ENCODE peak calls at places on chromosomes 5 and 9, in six cellular contexts. One of them, this sample, is unnamed.

GRCh38 chr5:177492841-177493240 is 4.6 kb downstream of the PDLIM7 start:
- ATAC-seq in right lobe of liver: no peak
- ATAC-seq in gastrocnemius medialis: no peak
- ATAC-seq in K562: no peak
- ATAC-seq in A549: no peak
- ATAC-seq in HepG2: no peak
- ATAC-seq in this sample: no peak

GRCh38 chr5:14450055-14450524 is 131.5 kb upstream of the OTULINL start:
- ATAC-seq in right lobe of liver: no peak
- ATAC-seq in gastrocnemius medialis: peak
- ATAC-seq in K562: peak
- ATAC-seq in A549: no peak
- ATAC-seq in HepG2: no peak
- ATAC-seq in this sample: peak

GRCh38 chr5:36230151-36230788 is 11.5 kb downstream of the NADK2 start:
- ATAC-seq in right lobe of liver: no peak
- ATAC-seq in gastrocnemius medialis: no peak
- ATAC-seq in K562: peak
- ATAC-seq in A549: no peak
- ATAC-seq in HepG2: no peak
- ATAC-seq in this sample: no peak

GRCh38 chr5:147234825-147235635 is at the start of gene STK32A:
- ATAC-seq in right lobe of liver: peak
- ATAC-seq in gastrocnemius medialis: no peak
- ATAC-seq in K562: no peak
- ATAC-seq in A549: peak
- ATAC-seq in HepG2: peak
- ATAC-seq in this sample: peak

GRCh38 chr9:136495401-136495800 is 12.6 kb upstream of the SEC16A start:
- ATAC-seq in right lobe of liver: no peak
- ATAC-seq in gastrocnemius medialis: no peak
- ATAC-seq in K562: no peak
- ATAC-seq in A549: no peak
- ATAC-seq in HepG2: no peak
- ATAC-seq in this sample: no peak

GRCh38 chr9:97511762-97512429 is 10.4 kb downstream of the TMOD1 start:
- ATAC-seq in right lobe of liver: no peak
- ATAC-seq in gastrocnemius medialis: no peak
- ATAC-seq in K562: no peak
- ATAC-seq in A549: peak
- ATAC-seq in HepG2: no peak
- ATAC-seq in this sample: no peak

GRCh38 chr5:111262153-111262552 is 38.0 kb downstream of the CAMK4 start:
- ATAC-seq in right lobe of liver: no peak
- ATAC-seq in gastrocnemius medialis: no peak
- ATAC-seq in K562: no peak
- ATAC-seq in A549: no peak
- ATAC-seq in HepG2: no peak
- ATAC-seq in this sample: no peak

GRCh38 chr5:154642499-154643245 is 112.5 kb upstream of the LARP1 start:
- ATAC-seq in right lobe of liver: peak
- ATAC-seq in gastrocnemius medialis: no peak
- ATAC-seq in K562: peak
- ATAC-seq in A549: peak
- ATAC-seq in HepG2: peak
- ATAC-seq in this sample: peak

GRCh38 chr5:36882250-36882649 is 5.7 kb downstream of the NIPBL start:
- ATAC-seq in right lobe of liver: no peak
- ATAC-seq in gastrocnemius medialis: no peak
- ATAC-seq in K562: peak
- ATAC-seq in A549: no peak
- ATAC-seq in HepG2: no peak
- ATAC-seq in this sample: no peak

GRCh38 chr5:38608877-38609276 is 52.4 kb upstream of the LIFR start:
- ATAC-seq in right lobe of liver: no peak
- ATAC-seq in gastrocnemius medialis: no peak
- ATAC-seq in K562: no peak
- ATAC-seq in A549: no peak
- ATAC-seq in HepG2: no peak
- ATAC-seq in this sample: no peak

GRCh38 chr5:38603691-38604090 is 47.2 kb upstream of the LIFR start:
- ATAC-seq in right lobe of liver: no peak
- ATAC-seq in gastrocnemius medialis: no peak
- ATAC-seq in K562: no peak
- ATAC-seq in A549: no peak
- ATAC-seq in HepG2: no peak
- ATAC-seq in this sample: no peak

GRCh38 chr5:38605610-38606009 is 49.2 kb upstream of the LIFR start:
- ATAC-seq in right lobe of liver: no peak
- ATAC-seq in gastrocnemius medialis: no peak
- ATAC-seq in K562: no peak
- ATAC-seq in A549: no peak
- ATAC-seq in HepG2: no peak
- ATAC-seq in this sample: no peak

GRCh38 chr5:38607396-38607795 is 51.0 kb upstream of the LIFR start:
- ATAC-seq in right lobe of liver: peak
- ATAC-seq in gastrocnemius medialis: peak
- ATAC-seq in K562: peak
- ATAC-seq in A549: peak
- ATAC-seq in HepG2: no peak
- ATAC-seq in this sample: no peak

GRCh38 chr5:38607930-38608545 is 51.6 kb upstream of the LIFR start:
- ATAC-seq in right lobe of liver: no peak
- ATAC-seq in gastrocnemius medialis: peak
- ATAC-seq in K562: peak
- ATAC-seq in A549: peak
- ATAC-seq in HepG2: no peak
- ATAC-seq in this sample: no peak
- H3K4me3 ChIP-seq in right lobe of liver: no peak
- H3K4me3 ChIP-seq in gastrocnemius medialis: no peak
- H3K4me3 ChIP-seq in K562: no peak
- H3K4me3 ChIP-seq in A549: no peak
- H3K4me3 ChIP-seq in HepG2: no peak
- H3K4me3 ChIP-seq in this sample: no peak

GRCh38 chr5:6175172-6175855 is 203.0 kb downstream of the MED10 start:
- ATAC-seq in right lobe of liver: no peak
- ATAC-seq in gastrocnemius medialis: no peak
- ATAC-seq in K562: no peak
- ATAC-seq in A549: no peak
- ATAC-seq in HepG2: no peak
- ATAC-seq in this sample: no peak
- TF ChIP-seq POLR2A in right lobe of liver: no peak
- TF ChIP-seq POLR2A in gastrocnemius medialis: no peak
- TF ChIP-seq POLR2A in K562: no peak
- TF ChIP-seq POLR2A in A549: no peak
- TF ChIP-seq POLR2A in HepG2: no peak
- TF ChIP-seq POLR2A in this sample: no peak

GRCh38 chr9:4417578-4418325 is 72.5 kb upstream of the SLC1A1 start:
- ATAC-seq in right lobe of liver: peak
- ATAC-seq in gastrocnemius medialis: no peak
- ATAC-seq in K562: no peak
- ATAC-seq in A549: no peak
- ATAC-seq in HepG2: no peak
- ATAC-seq in this sample: no peak
- H3K4me3 ChIP-seq in right lobe of liver: no peak
- H3K4me3 ChIP-seq in gastrocnemius medialis: no peak
- H3K4me3 ChIP-seq in K562: no peak
- H3K4me3 ChIP-seq in A549: no peak
- H3K4me3 ChIP-seq in HepG2: no peak
- H3K4me3 ChIP-seq in this sample: no peak

GRCh38 chr9:133791735-133792649 is 53.8 kb upstream of the SARDH start:
- ATAC-seq in right lobe of liver: no peak
- ATAC-seq in gastrocnemius medialis: no peak
- ATAC-seq in K562: no peak
- ATAC-seq in A549: no peak
- ATAC-seq in HepG2: no peak
- ATAC-seq in this sample: no peak

GRCh38 chr9:133794006-133794760 is 56.0 kb upstream of the SARDH start:
- ATAC-seq in right lobe of liver: no peak
- ATAC-seq in gastrocnemius medialis: no peak
- ATAC-seq in K562: no peak
- ATAC-seq in A549: no peak
- ATAC-seq in HepG2: no peak
- ATAC-seq in this sample: no peak

GRCh38 chr9:133793471-133793870 is 55.3 kb upstream of the SARDH start:
- ATAC-seq in right lobe of liver: no peak
- ATAC-seq in gastrocnemius medialis: no peak
- ATAC-seq in K562: no peak
- ATAC-seq in A549: no peak
- ATAC-seq in HepG2: no peak
- ATAC-seq in this sample: no peak

GRCh38 chr9:133791069-133791468 is 52.9 kb upstream of the SARDH start:
- ATAC-seq in right lobe of liver: no peak
- ATAC-seq in gastrocnemius medialis: no peak
- ATAC-seq in K562: no peak
- ATAC-seq in A549: no peak
- ATAC-seq in HepG2: no peak
- ATAC-seq in this sample: no peak

DNA sequence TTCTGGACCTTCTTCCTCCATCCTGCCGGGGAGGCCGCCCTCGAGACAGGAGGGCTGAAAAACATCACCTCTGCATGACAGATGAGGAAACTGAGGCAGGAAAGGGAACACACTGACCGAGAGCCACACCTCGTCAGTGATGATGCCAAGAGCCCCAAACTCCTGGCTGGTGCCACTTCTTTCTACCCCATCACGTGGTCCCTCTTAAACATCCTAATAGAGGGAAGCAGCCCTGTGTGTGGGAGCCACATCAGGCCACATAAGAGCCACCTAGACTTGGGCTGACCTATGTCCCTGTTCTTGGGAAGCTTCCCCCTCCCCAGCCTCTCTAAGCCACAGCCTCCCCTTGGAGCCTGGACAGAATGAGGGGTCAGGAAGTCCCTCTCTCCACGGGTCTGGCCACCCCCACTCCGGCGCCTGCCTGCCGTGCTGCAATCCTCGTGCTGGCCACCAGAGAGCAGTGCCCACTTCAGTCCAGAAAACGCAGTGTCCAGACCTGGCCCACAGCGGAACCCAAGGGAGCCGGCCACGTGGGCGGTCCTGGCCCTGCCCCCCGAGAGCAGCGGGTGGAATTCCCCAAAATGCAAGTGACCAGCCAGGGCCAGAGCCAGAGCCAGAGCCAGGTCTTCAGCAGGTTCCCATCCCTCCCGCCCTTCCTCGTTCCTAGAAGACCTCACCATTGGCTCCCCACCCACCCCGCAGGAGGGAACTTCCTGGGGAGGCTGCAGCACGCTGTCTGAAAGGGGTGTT is 54.7 kb upstream of the SARDH start:
- ATAC-seq in right lobe of liver: peak
- ATAC-seq in gastrocnemius medialis: peak
- ATAC-seq in K562: peak
- ATAC-seq in A549: peak
- ATAC-seq in HepG2: peak
- ATAC-seq in this sample: peak
- TF ChIP-seq POLR2A in right lobe of liver: no peak
- TF ChIP-seq POLR2A in gastrocnemius medialis: no peak
- TF ChIP-seq POLR2A in K562: no peak
- TF ChIP-seq POLR2A in A549: no peak
- TF ChIP-seq POLR2A in HepG2: no peak
- TF ChIP-seq POLR2A in this sample: no peak

GRCh38 chr5:104456122-104456521 is 893.5 kb upstream of the NUDT12 start:
- ATAC-seq in right lobe of liver: no peak
- ATAC-seq in gastrocnemius medialis: no peak
- ATAC-seq in K562: no peak
- ATAC-seq in A549: no peak
- ATAC-seq in HepG2: no peak
- ATAC-seq in this sample: no peak

DNA sequence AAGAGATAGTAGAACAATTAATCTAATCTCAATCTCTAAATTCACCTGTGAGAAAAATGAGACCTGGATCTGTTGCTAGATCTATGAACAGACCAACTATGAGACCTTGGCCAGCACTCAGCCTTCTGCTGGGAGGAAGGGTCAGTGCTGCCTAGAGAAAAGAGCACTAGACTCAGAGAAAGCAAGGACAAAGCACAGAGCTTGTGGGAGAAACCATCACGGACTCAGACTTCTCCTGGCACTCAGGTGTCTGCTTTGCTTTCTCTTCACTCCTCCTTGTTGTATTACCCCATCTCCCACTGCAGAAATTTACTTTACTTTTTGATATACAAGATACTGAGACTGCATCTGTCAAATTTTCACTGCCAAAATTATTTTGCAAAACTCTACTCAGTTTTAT is 890.0 kb upstream of the NUDT12 start:
- ATAC-seq in right lobe of liver: no peak
- ATAC-seq in gastrocnemius medialis: no peak
- ATAC-seq in K562: no peak
- ATAC-seq in A549: no peak
- ATAC-seq in HepG2: peak
- ATAC-seq in this sample: no peak
- H3K4me3 ChIP-seq in right lobe of liver: no peak
- H3K4me3 ChIP-seq in gastrocnemius medialis: no peak
- H3K4me3 ChIP-seq in K562: no peak
- H3K4me3 ChIP-seq in A549: no peak
- H3K4me3 ChIP-seq in HepG2: no peak
- H3K4me3 ChIP-seq in this sample: no peak

DNA sequence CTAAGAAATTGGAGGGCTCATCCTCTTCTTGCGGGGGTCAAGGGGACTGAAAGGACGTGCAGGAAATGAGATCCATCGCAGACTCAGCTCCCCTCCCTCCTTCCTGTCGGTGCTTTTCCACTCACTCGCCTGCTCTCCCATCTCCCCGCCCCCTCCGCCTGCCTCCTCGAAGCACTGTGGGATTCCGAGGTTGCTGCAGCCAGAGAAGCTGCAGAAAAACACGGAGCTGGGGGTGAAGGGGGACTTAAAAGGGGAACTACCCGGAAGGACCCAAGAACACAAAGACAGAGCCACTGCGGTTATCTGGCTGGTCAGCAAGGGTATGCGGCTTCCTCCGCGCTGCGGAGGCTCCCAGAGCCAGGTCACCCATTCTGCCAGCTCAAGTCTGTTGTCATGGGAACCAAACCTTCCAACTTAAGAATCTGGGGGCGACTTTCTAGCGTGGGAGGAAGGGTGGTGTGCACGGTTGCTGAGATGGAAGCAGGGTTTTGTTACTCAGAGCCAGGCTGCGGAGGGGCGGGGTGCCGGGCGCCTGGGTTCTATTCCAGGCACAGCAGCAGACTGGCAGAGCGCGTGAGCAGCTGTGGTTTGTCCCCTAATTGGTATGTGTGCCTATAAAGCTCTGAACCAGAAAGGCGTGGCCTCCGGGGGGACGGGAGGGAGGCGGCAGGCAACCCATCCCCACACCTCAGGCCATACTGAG is 24.9 kb downstream of the PCDHGC5 start:
- ATAC-seq in right lobe of liver: peak
- ATAC-seq in gastrocnemius medialis: peak
- ATAC-seq in K562: no peak
- ATAC-seq in A549: no peak
- ATAC-seq in HepG2: no peak
- ATAC-seq in this sample: peak
- TF ChIP-seq POLR2A in right lobe of liver: no peak
- TF ChIP-seq POLR2A in gastrocnemius medialis: peak
- TF ChIP-seq POLR2A in K562: no peak
- TF ChIP-seq POLR2A in A549: no peak
- TF ChIP-seq POLR2A in HepG2: no peak
- TF ChIP-seq POLR2A in this sample: no peak

GRCh38 chr9:35909687-35910612 is 660 bp downstream of the SPAAR start:
- ATAC-seq in right lobe of liver: no peak
- ATAC-seq in gastrocnemius medialis: no peak
- ATAC-seq in K562: peak
- ATAC-seq in A549: no peak
- ATAC-seq in HepG2: no peak
- ATAC-seq in this sample: no peak
- H3K4me3 ChIP-seq in right lobe of liver: peak
- H3K4me3 ChIP-seq in gastrocnemius medialis: peak
- H3K4me3 ChIP-seq in K562: no peak
- H3K4me3 ChIP-seq in A549: no peak
- H3K4me3 ChIP-seq in HepG2: no peak
- H3K4me3 ChIP-seq in this sample: peak

This sample was measured in gastroesophageal sphincter.